ENCODE peak calls at places on chromosomes 5 and 9, in seven cellular contexts. Y is H54, E is transverse colon, B is HCT116, V is thyroid gland, M is upper lobe of left lung, N is IMR-90. I is an unnamed sample.

GRCh38 chr9:94108584-94108983 is 24.3 kb downstream of the PTPDC1 start:
- DNase-seq in Y (no peak), E (no peak), B (no peak), V (peak), M (no peak), N (peak), I (no peak)

GRCh38 chr9:16157216-16157615 is 604.4 kb downstream of the CCDC171 start:
- DNase-seq in Y (no peak), E (no peak), B (no peak), V (no peak), M (no peak), N (no peak), I (no peak)

GRCh38 chr5:1930880-1931589 is 48.3 kb upstream of the IRX4 start:
- DNase-seq in Y (no peak), E (no peak), B (no peak), V (peak), M (peak), N (no peak), I (peak)

GRCh38 chr9:74322661-74323314 is 174.3 kb upstream of the RORB start:
- DNase-seq in Y (no peak), E (no peak), B (no peak), V (no peak), M (no peak), N (no peak), I (no peak)

GRCh38 chr9:123680382-123680781 is 249.5 kb downstream of the DENND1A start:
- DNase-seq in Y (no peak), E (no peak), B (no peak), V (no peak), M (no peak), N (no peak), I (no peak)

GRCh38 chr5:139961435-139962157 is 81.5 kb downstream of the NRG2 start:
- DNase-seq in Y (peak), E (no peak), B (no peak), V (no peak), M (no peak), N (no peak), I (no peak)

GRCh38 chr5:147167529-147167928 is 67.3 kb upstream of the STK32A start:
- DNase-seq in Y (no peak), E (no peak), B (no peak), V (no peak), M (no peak), N (no peak), I (no peak)

GRCh38 chr5:73282383-73282782 is 109.4 kb downstream of the TMEM174 start:
- DNase-seq in Y (no peak), E (no peak), B (no peak), V (no peak), M (no peak), N (no peak), I (no peak)

GRCh38 chr5:149489605-149490037 is 61.6 kb downstream of the CSNK1A1 start:
- DNase-seq in Y (no peak), E (no peak), B (no peak), V (no peak), M (no peak), N (peak), I (no peak)

GRCh38 chr9:95409650-95410426 is 92.3 kb upstream of the FANCC start:
- DNase-seq in Y (no peak), E (no peak), B (peak), V (no peak), M (peak), N (peak), I (no peak)

GRCh38 chr5:135428586-135428985 is 18.6 kb downstream of the DCANP1 start:
- DNase-seq in Y (no peak), E (no peak), B (no peak), V (no peak), M (no peak), N (no peak), I (no peak)

GRCh38 chr5:78407458-78407857 is 47.0 kb downstream of the SCAMP1 start:
- DNase-seq in Y (no peak), E (no peak), B (no peak), V (no peak), M (no peak), N (no peak), I (no peak)

GRCh38 chr5:178193251-178193809 is 6.2 kb upstream of the GMCL2 start:
- DNase-seq in Y (no peak), E (no peak), B (no peak), V (no peak), M (no peak), N (no peak), I (no peak)

GRCh38 chr5:179164331-179165311 is 104.4 kb downstream of the ZNF354C start:
- DNase-seq in Y (no peak), E (no peak), B (no peak), V (no peak), M (no peak), N (no peak), I (no peak)

GRCh38 chr5:74112372-74112875 is 486.4 kb downstream of the ARHGEF28 start:
- DNase-seq in Y (no peak), E (no peak), B (no peak), V (peak), M (no peak), N (no peak), I (no peak)

GRCh38 chr5:75043736-75044264 is 8.6 kb downstream of the GCNT4 start:
- DNase-seq in Y (no peak), E (no peak), B (no peak), V (no peak), M (no peak), N (no peak), I (no peak)

GRCh38 chr5:79985288-79985687 is 5.8 kb downstream of the MTX3 start:
- DNase-seq in Y (no peak), E (no peak), B (no peak), V (no peak), M (no peak), N (no peak), I (no peak)

GRCh38 chr5:101430551-101430950 is 527.5 kb upstream of the ST8SIA4 start:
- DNase-seq in Y (no peak), E (no peak), B (no peak), V (no peak), M (no peak), N (no peak), I (no peak)

GRCh38 chr9:34591091-34591910 is 1.8 kb upstream of the CNTFR start:
- DNase-seq in Y (peak), E (peak), B (peak), V (peak), M (peak), N (peak), I (peak)

GRCh38 chr5:138597660-138598400 is 22.6 kb upstream of the HSPA9 start:
- DNase-seq in Y (no peak), E (no peak), B (no peak), V (no peak), M (peak), N (no peak), I (peak)

GRCh38 chr5:126809932-126810331 is 33.0 kb downstream of the LMNB1 start:
- DNase-seq in Y (no peak), E (no peak), B (no peak), V (no peak), M (no peak), N (no peak), I (no peak)

GRCh38 chr9:70466976-70467551 is 52.6 kb upstream of the KLF9 start:
- DNase-seq in Y (peak), E (no peak), B (no peak), V (no peak), M (no peak), N (peak), I (no peak)

GRCh38 chr9:15353892-15354291 is 46.9 kb upstream of the TTC39B start:
- DNase-seq in Y (no peak), E (no peak), B (no peak), V (no peak), M (no peak), N (no peak), I (no peak)

GRCh38 chr5:77086611-77087483 is at the start of gene ZBED3:
- DNase-seq in Y (peak), E (peak), B (peak), V (peak), M (peak), N (peak), I (peak)

GRCh38 chr9:105290401-105290800 is 46.0 kb downstream of the SLC44A1 start:
- DNase-seq in Y (no peak), E (no peak), B (no peak), V (no peak), M (no peak), N (peak), I (no peak)

GRCh38 chr5:95920822-95921221 is 40.8 kb downstream of the ELL2 start:
- DNase-seq in Y (no peak), E (no peak), B (no peak), V (no peak), M (no peak), N (no peak), I (no peak)

GRCh38 chr5:74141053-74141452 is 499.5 kb downstream of the ENC1 start:
- DNase-seq in Y (peak), E (no peak), B (no peak), V (no peak), M (no peak), N (peak), I (no peak)

GRCh38 chr9:124342946-124343485 is 72.2 kb downstream of the PSMB7 start:
- DNase-seq in Y (peak), E (peak), B (no peak), V (peak), M (peak), N (peak), I (peak)

GRCh38 chr5:14902826-14903560 is 31.4 kb upstream of the ANKH start:
- DNase-seq in Y (no peak), E (no peak), B (no peak), V (no peak), M (no peak), N (no peak), I (no peak)

DNA sequence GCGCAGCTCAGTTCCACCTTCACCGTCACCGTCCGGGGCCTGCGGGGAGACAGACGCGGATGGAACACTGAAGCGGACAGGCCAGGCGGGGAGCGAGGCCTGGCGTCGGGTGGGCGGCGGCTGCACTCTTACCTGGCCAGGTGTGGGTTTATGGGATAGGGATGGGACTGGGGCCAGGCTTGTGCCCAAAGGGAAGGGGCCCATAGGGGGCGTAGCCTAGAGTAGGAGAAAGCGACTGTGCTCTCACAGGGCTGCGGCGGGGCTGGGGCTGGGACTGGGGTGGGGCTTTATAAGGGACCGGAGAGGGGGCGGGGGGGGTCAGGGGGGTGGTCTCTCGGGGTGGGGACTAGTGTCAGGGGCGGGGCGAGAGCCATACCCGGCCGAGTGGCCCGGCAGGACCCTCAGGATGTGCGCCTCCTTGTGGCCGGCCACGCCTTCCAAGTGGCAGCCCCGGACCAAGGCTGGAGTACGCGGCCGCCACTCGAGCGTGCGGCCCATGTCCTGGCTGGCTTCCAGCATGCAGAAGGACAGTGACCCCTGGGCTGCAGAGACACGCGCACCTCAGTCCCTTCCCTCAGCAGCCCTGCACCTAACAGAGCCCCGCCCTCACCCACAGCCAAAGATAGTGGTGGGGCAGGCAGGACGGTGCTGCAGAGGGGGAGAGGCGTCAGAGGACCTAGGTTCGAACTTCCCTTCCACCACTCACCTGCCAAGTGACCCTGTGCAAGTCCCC is 22.8 kb downstream of the FPGS start:
- DNase-seq in Y (no peak), E (peak), B (no peak), V (peak), M (peak), N (no peak), I (no peak)
- TF ChIP-seq POLR2A in Y (no peak), E (no peak), B (no peak), V (no peak), M (no peak), N (no peak), I (no peak)

GRCh38 chr5:180988592-180988991 is at the start of gene BTNL3:
- DNase-seq in Y (no peak), E (peak), B (no peak), V (no peak), M (no peak), N (no peak), I (no peak)
- TF ChIP-seq POLR2A in Y (no peak), E (peak), B (no peak), V (no peak), M (no peak), N (no peak), I (no peak)

GRCh38 chr5:69167488-69167845 is 517 bp downstream of the CCNB1 start:
- DNase-seq in Y (no peak), E (no peak), B (no peak), V (no peak), M (no peak), N (no peak), I (no peak)

GRCh38 chr5:69170969-69171368 is 4.0 kb downstream of the CCNB1 start:
- DNase-seq in Y (no peak), E (no peak), B (no peak), V (no peak), M (no peak), N (no peak), I (no peak)

DNA sequence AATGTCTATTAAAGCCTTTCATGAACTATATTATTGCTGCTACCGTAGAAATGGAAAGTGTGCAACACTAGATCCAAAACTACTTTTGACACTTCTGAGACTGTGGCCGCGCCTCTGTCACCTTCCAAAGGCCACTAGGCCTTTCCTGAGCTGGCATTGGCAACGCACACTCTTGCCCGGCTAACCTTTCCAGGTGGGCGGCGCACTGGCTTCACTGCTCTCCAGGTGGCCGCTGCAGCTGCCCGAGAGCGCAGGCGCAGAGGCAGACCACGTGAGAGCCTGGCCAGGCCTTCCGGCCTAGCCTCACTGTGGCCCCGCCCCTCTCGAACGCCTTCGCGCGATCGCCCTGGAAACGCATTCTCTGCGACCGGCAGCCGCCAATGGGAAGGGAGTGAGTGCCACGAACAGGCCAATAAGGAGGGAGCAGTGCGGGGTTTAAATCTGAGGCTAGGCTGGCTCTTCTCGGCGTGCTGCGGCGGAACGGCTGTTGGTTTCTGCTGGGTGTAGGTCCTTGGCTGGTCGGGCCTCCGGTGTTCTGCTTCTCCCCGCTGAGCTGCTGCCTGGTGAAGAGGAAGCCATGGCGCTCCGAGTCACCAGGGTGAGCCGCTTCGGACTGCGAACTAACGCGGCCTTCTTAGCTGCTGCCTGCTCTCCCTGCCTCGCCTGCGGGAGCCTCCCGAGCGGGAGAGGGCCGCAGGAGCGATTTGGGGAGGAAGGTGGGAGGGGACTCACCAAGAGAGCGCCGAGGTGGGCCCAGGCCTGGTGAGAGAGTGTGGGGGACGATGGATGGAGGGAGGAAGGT is at the start of gene CCNB1:
- DNase-seq in Y (peak), E (peak), B (peak), V (peak), M (peak), N (peak), I (peak)
- TF ChIP-seq POLR2A in Y (peak), E (no peak), B (peak), V (no peak), M (no peak), N (peak), I (no peak)

GRCh38 chr9:101966706-101967105 is 228.3 kb upstream of the GRIN3A start:
- DNase-seq in Y (no peak), E (no peak), B (no peak), V (no peak), M (no peak), N (no peak), I (no peak)
- TF ChIP-seq POLR2A in Y (no peak), E (no peak), B (no peak), V (no peak), M (no peak), N (no peak), I (no peak)

GRCh38 chr9:122264360-122265264 is at the start of the genes MRRF and RBM18:
- DNase-seq in Y (peak), E (peak), B (peak), V (peak), M (peak), N (peak), I (peak)
- TF ChIP-seq POLR2A in Y (peak), E (peak), B (peak), V (no peak), M (no peak), N (peak), I (no peak)

DNA sequence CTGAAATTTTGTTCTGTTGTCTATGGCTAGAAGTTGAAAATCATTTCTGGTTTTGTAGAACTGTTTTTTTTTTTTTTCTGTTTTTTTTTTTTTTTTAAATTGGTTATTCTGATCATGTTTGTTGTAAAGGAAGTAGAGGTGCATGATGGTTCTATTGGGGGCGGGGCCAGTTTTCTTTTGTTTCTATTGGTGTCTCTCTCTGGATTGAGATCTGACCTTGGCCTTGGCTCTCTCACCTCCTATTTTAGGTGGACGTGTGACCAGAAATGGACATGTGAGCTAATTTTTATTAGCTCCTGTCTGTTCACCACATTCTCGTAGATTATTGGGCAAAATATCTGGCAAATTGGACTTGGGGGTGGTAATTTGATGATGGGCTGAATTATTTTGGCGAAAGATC is 3.2 kb downstream of the ZNF618 start:
- DNase-seq in Y (no peak), E (no peak), B (no peak), V (peak), M (no peak), N (no peak), I (no peak)
- TF ChIP-seq POLR2A in Y (no peak), E (no peak), B (no peak), V (no peak), M (no peak), N (no peak), I (no peak)

GRCh38 chr9:104093647-104094533 is at the start of gene SMC2:
- DNase-seq in Y (peak), E (peak), B (peak), V (peak), M (peak), N (peak), I (peak)
- TF ChIP-seq POLR2A in Y (peak), E (peak), B (peak), V (no peak), M (no peak), N (peak), I (no peak)

I was measured in lower leg skin.